ENCODE peak calls at places on chromosomes 11 and 22, in nine cellular contexts. X is tibial nerve, V is A549, N is suprapubic skin, I is SK-N-SH, M is stomach, E is H1, C is sigmoid colon, U is transverse colon. G is an unnamed sample.

GRCh38 chr11:63834532-63835155 is 4.3 kb upstream of the MARK2 start:
- DNase-seq in V (no peak), C (no peak), M (no peak), N (no peak), E (no peak), U (no peak), X (no peak), I (no peak), G (no peak)

GRCh38 chr11:34346551-34346950 is 11.3 kb downstream of the ABTB2 start:
- DNase-seq in X (no peak), U (no peak), E (no peak), N (no peak), M (no peak), C (no peak), V (peak), I (peak), G (no peak)

GRCh38 chr22:33831207-33831606 is 89.1 kb downstream of the LARGE1 start:
- DNase-seq in V (no peak), I (no peak), X (no peak), C (no peak), N (no peak), E (no peak), M (no peak), U (no peak), G (no peak)

GRCh38 chr11:111612211-111612610 is 10.0 kb downstream of the SIK2 start:
- DNase-seq in V (no peak), N (no peak), X (no peak), I (no peak), C (no peak), M (no peak), E (no peak), U (no peak), G (no peak)

GRCh38 chr11:29208117-29208516 is 808.7 kb downstream of the KCNA4 start:
- DNase-seq in V (no peak), X (no peak), M (no peak), C (no peak), N (no peak), U (no peak), I (no peak), E (no peak), G (no peak)

GRCh38 chr11:35967042-35967441 is 23.2 kb downstream of the LDLRAD3 start:
- DNase-seq in X (no peak), U (no peak), M (no peak), N (no peak), I (no peak), C (no peak), V (no peak), E (no peak), G (no peak)

GRCh38 chr11:1101318-1102089 is 26.8 kb downstream of the MUC2 start:
- DNase-seq in N (no peak), U (no peak), M (no peak), E (no peak), I (no peak), C (no peak), X (no peak), V (no peak), G (no peak)

GRCh38 chr22:29524440-29525191 is 28.9 kb downstream of the THOC5 start:
- DNase-seq in U (peak), X (no peak), C (no peak), M (peak), V (peak), E (peak), N (no peak), I (peak), G (peak)

GRCh38 chr11:65437436-65438227 is 15.0 kb downstream of the NEAT1 start:
- DNase-seq in U (peak), C (peak), N (peak), X (no peak), I (no peak), E (peak), M (peak), V (peak), G (no peak)

GRCh38 chr11:71266114-71266833 is 13.9 kb upstream of the SHANK2 start:
- DNase-seq in M (peak), E (peak), N (no peak), U (peak), X (no peak), C (peak), V (no peak), I (peak), G (no peak)

GRCh38 chr11:93577291-93577690 is 34.1 kb upstream of the SMCO4 start:
- DNase-seq in X (no peak), C (no peak), I (no peak), N (no peak), E (no peak), V (no peak), M (no peak), U (no peak), G (no peak)

GRCh38 chr11:74744277-74744676 is 4.4 kb upstream of the RNF169 start:
- DNase-seq in V (no peak), M (no peak), X (no peak), C (no peak), I (no peak), E (no peak), U (no peak), N (no peak), G (no peak)

GRCh38 chr11:47244664-47245350 is 3.8 kb downstream of the ACP2 start:
- DNase-seq in C (no peak), V (no peak), X (no peak), M (no peak), U (peak), N (no peak), E (no peak), I (peak), G (no peak)

GRCh38 chr22:31119026-31119717 is 3.6 kb upstream of the INPP5J start:
- DNase-seq in N (no peak), V (no peak), E (no peak), C (no peak), M (no peak), X (no peak), I (no peak), U (no peak), G (no peak)

GRCh38 chr22:19998232-19998951 is 18.2 kb downstream of the ARVCF start:
- DNase-seq in V (no peak), I (peak), E (no peak), M (no peak), C (no peak), N (peak), X (no peak), U (no peak), G (no peak)

GRCh38 chr11:112177610-112178009 is 2.3 kb downstream of the BCO2 start:
- DNase-seq in U (no peak), M (no peak), X (no peak), C (no peak), I (no peak), V (no peak), N (no peak), E (no peak), G (no peak)

GRCh38 chr11:90204407-90204806 is 18.4 kb downstream of the CHORDC1 start:
- DNase-seq in X (no peak), N (no peak), I (no peak), U (no peak), V (no peak), C (no peak), E (no peak), M (no peak), G (no peak)

GRCh38 chr11:94732617-94733292 is 35.4 kb upstream of the AMOTL1 start:
- DNase-seq in I (no peak), M (no peak), V (peak), E (no peak), X (no peak), N (no peak), C (peak), U (no peak), G (no peak)

GRCh38 chr11:15665368-15665871 is 550.7 kb downstream of the INSC start:
- DNase-seq in N (no peak), I (no peak), E (peak), C (no peak), V (peak), U (peak), X (no peak), M (no peak), G (no peak)

GRCh38 chr11:75591371-75591770 is 29.3 kb downstream of the SERPINH1 start:
- DNase-seq in N (no peak), X (no peak), M (no peak), I (peak), U (no peak), V (no peak), C (no peak), E (no peak), G (no peak)

GRCh38 chr11:128871165-128871564 is 4.1 kb upstream of the KCNJ1 start:
- DNase-seq in M (no peak), E (peak), X (no peak), V (no peak), I (no peak), N (no peak), C (no peak), U (no peak), G (no peak)

GRCh38 chr11:109750964-109751363 is 329.0 kb downstream of the C11orf87 start:
- DNase-seq in I (no peak), M (no peak), X (no peak), E (no peak), C (no peak), N (no peak), U (no peak), V (no peak), G (no peak)

GRCh38 chr22:31891366-31892079 is 52.8 kb upstream of the YWHAH start:
- DNase-seq in V (no peak), N (no peak), E (no peak), I (peak), X (no peak), M (no peak), C (no peak), U (no peak), G (no peak)

GRCh38 chr11:74845978-74846517 is 97.4 kb downstream of the RNF169 start:
- DNase-seq in I (no peak), E (no peak), C (no peak), X (no peak), N (no peak), U (no peak), M (no peak), V (no peak), G (no peak)

GRCh38 chr11:95884802-95885201 is 39.1 kb downstream of the MTMR2 start:
- DNase-seq in E (no peak), U (no peak), V (no peak), C (no peak), I (no peak), X (no peak), N (no peak), M (no peak), G (no peak)

GRCh38 chr11:83157755-83158473 is 983 bp downstream of the PCF11 start:
- DNase-seq in N (peak), U (peak), V (peak), X (peak), M (peak), E (peak), C (peak), I (peak), G (peak)

GRCh38 chr11:33564856-33565453 is 135.7 kb downstream of the C11orf91 start:
- DNase-seq in C (no peak), V (no peak), I (no peak), X (no peak), N (no peak), E (no peak), U (no peak), M (no peak), G (no peak)

GRCh38 chr11:326842-327580 is 6.4 kb upstream of the IFITM3 start:
- DNase-seq in N (peak), I (peak), X (peak), E (no peak), C (peak), U (peak), V (no peak), M (peak), G (peak)

GRCh38 chr22:17786435-17787158 is 12.3 kb upstream of the BID start:
- DNase-seq in M (peak), N (no peak), C (peak), U (peak), V (no peak), X (peak), E (no peak), I (no peak), G (no peak)

GRCh38 chr22:28742562-28742962 is 723 bp downstream of the HSCB start:
- DNase-seq in N (no peak), E (no peak), C (no peak), X (no peak), V (no peak), I (no peak), U (no peak), M (no peak), G (no peak)

GRCh38 chr11:34620820-34621792 is at the start of gene EHF:
- DNase-seq in X (no peak), N (no peak), C (no peak), U (peak), M (peak), V (no peak), I (no peak), E (no peak), G (no peak)

GRCh38 chr22:22942511-22943329 is 55.1 kb downstream of the IGLL5 start:
- DNase-seq in V (peak), C (peak), E (peak), N (peak), M (peak), U (peak), X (peak), I (peak), G (peak)

GRCh38 chr22:47205081-47205491 is 442.6 kb downstream of the TBC1D22A start:
- DNase-seq in V (no peak), M (peak), X (no peak), E (peak), U (no peak), C (peak), N (peak), I (no peak), G (peak)

GRCh38 chr22:36301384-36301828 is 48.5 kb downstream of the APOL1 start:
- DNase-seq in X (peak), C (peak), V (peak), M (peak), N (no peak), U (peak), I (peak), E (peak), G (peak)

GRCh38 chr11:94254214-94254613 is 50.2 kb upstream of the IZUMO1R start:
- DNase-seq in V (no peak), N (no peak), U (no peak), E (no peak), M (no peak), I (no peak), X (no peak), C (no peak), G (no peak)

GRCh38 chr22:23574371-23574811 is 5.7 kb downstream of the IGLL1 start:
- DNase-seq in C (no peak), I (no peak), E (no peak), N (no peak), V (no peak), U (no peak), X (no peak), M (no peak), G (peak)

GRCh38 chr11:99534812-99535211 is 514.1 kb downstream of the CNTN5 start:
- DNase-seq in M (no peak), V (no peak), C (no peak), U (no peak), I (no peak), X (no peak), N (no peak), E (no peak), G (no peak)

DNA sequence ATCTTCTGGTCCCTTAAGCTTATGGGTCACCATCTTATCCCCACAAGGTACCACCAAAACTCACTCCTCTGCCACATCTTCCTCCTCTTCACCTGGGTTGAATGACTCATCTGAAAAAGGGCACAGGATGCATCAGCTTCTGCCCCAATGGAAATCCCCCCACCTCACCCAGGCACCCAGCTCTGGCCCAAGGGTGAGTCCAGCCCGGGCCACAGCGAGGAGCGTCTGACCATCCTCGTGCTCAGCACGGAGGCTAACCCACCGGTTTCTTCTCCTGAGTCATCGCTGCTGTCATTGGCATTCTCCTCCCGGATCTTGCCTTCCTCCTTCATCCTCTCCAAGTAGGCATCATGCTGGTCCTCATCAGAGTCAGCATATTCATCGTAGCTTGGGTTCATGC is 5.3 kb upstream of the TNKS1BP1 start:
- DNase-seq in E (no peak), M (no peak), X (no peak), I (no peak), C (no peak), U (no peak), N (no peak), V (no peak), G (no peak)
- H3K4me3 ChIP-seq in E (no peak), M (no peak), X (no peak), I (no peak), C (no peak), U (no peak), N (no peak), V (no peak), G (no peak)

DNA sequence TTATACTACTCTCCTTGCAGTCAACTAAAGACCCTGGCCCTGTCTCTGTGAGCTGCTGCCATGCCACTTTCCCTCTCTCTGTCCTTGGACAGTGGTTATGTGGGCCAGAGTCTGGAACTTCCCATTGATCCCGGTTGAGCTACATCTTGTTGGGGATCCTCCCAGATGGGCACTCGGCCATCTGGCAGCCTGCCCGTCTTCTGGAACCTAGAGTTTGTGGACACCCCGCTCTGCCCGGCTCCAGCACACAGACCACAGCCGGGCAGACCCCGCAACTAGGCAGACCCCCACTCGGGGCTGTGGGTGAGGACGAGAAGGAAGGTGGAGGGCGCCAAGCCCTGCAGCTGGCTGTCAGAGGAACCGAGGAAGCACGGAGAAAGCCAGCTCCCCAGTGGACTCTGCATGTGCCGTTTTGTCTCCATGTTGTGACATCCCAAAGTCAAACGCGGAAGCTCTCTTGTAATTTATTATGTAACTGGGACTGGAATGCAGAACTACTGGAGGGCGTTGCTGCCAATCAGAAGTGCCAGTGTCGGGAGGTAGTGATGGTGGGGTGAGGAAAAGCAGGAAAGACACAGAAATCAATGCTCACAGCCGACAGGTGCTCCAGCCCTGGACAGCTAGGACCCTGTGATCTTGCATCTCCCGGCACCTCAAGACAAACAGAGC is 207.7 kb downstream of the CEP164 start:
- DNase-seq in U (peak), V (no peak), N (no peak), I (peak), E (no peak), X (peak), C (peak), M (peak), G (peak)
- TF ChIP-seq EP300 in U (no peak), V (no peak), N (no peak), I (no peak), E (no peak), X (no peak), C (no peak), M (no peak), G (no peak)

DNA sequence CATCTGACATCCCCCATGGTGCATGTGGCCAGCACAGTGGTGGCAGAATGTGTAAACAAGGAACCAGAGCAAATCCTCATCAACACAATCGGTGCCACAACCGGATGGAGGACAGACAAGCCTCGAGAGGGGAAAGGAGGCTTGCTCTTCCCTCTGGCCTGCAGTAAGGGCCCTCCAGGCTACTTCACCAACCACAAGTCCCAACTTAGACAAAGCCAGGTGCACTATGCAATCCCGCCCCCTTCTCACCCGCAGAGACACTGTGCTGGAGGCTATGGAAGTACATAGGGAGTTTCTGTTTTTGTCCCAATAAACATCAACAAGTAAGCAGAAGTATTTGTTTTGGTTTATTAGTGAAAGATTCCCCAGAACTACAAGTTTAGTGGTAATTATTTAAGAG is 54.3 kb downstream of the SPATA19 start:
- DNase-seq in C (no peak), V (no peak), N (no peak), U (no peak), I (no peak), M (no peak), X (no peak), E (no peak), G (no peak)
- H3K4me3 ChIP-seq in C (no peak), V (no peak), N (no peak), U (no peak), I (no peak), M (no peak), X (no peak), E (no peak), G (no peak)

GRCh38 chr22:37661160-37661924 is 2.8 kb downstream of the PDXP start:
- DNase-seq in M (no peak), U (no peak), V (no peak), C (no peak), X (no peak), I (peak), N (no peak), E (no peak), G (no peak)
- TF ChIP-seq EP300 in M (no peak), U (no peak), V (no peak), C (no peak), X (peak), I (no peak), N (no peak), E (no peak), G (no peak)

GRCh38 chr11:62553839-62554361 is 7.3 kb upstream of the AHNAK start:
- DNase-seq in E (no peak), N (peak), V (peak), U (peak), C (no peak), M (no peak), X (no peak), I (no peak), G (no peak)

GRCh38 chr11:62555464-62556092 is 9.0 kb upstream of the AHNAK start:
- DNase-seq in C (peak), U (peak), I (peak), M (no peak), E (no peak), V (no peak), X (peak), N (peak), G (no peak)

GRCh38 chr11:62552465-62552782 is 5.8 kb upstream of the AHNAK start:
- DNase-seq in C (peak), I (no peak), X (no peak), U (no peak), N (no peak), M (no peak), V (no peak), E (no peak), G (no peak)

GRCh38 chr11:62554377-62554776 is 7.8 kb upstream of the AHNAK start:
- DNase-seq in N (peak), M (no peak), E (no peak), C (peak), X (peak), U (no peak), I (no peak), V (no peak), G (no peak)

DNA sequence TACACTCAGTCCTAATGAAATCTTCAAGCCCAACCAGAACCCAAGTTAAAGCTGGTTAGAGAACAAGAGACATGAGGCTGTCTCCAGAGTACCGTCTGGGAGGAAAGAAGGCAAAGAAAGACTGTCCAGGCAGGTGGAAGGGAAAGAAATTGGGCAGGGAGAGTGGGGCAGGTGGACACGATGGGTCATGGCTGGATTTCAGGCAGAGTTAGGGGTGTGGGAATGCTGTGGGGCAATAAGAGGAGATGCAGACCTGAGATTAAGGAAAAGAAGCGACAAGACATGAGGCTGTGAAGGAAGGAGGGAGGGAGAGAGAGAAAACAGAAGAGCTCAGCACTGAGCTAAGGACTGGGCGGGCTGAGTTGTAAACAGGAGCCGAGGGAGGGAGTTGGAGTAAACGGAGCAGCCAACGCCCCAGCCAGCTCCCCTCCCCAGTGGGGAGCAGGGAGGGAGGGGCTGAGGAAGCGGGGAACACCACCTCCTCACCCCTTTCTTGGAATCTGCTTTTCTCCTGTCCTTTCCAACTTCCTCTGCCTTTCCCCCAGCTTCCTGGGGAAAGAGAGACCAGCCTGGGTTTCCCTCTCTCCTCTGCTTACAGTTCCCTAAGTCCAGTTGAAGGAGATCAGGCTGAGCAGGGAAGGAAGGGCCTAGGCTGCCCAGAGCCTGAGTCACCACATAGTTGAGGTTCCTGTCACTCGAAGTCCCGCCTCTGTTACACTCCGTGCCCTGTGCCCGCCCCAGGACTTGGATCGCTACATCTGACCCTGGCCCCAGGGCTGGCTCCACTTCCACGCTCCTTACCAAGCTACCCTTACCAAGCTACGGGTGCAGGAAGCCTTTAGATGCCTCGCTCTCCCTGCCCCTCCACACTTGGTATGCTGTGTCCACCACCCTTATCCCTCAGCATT is 6.6 kb upstream of the AHNAK start:
- DNase-seq in X (peak), N (peak), M (peak), I (no peak), C (peak), U (peak), V (peak), E (peak), G (peak)
- H3K4me3 ChIP-seq in X (peak), N (peak), M (peak), I (peak), C (peak), U (no peak), V (peak), E (peak), G (no peak)